ENCODE peak calls at places on chromosome 12, in seven cellular contexts. C, K, A, O, P, L and B are unnamed samples.

GRCh38 chr12:81375969-81376368 is 298.1 kb downstream of the ACSS3 start:
- DNase-seq in K (no peak), C (no peak), O (no peak), L (no peak), A (no peak), P (no peak), B (no peak)

GRCh38 chr12:84922721-84923120 is 10.1 kb upstream of the SLC6A15 start:
- DNase-seq in O (no peak), P (no peak), L (no peak), K (no peak), C (no peak), A (no peak), B (no peak)

GRCh38 chr12:65526311-65526710 is 247.8 kb downstream of the MSRB3 start:
- DNase-seq in A (no peak), K (no peak), L (no peak), C (no peak), P (no peak), O (no peak), B (no peak)

GRCh38 chr12:19994970-19995369 is 373.4 kb upstream of the PDE3A start:
- DNase-seq in K (no peak), P (no peak), A (no peak), O (no peak), L (no peak), C (no peak), B (no peak)

GRCh38 chr12:105102673-105103072 is 4.9 kb upstream of the WASHC4 start:
- DNase-seq in A (no peak), C (no peak), L (no peak), P (no peak), O (no peak), K (no peak), B (no peak)

GRCh38 chr12:89129471-89129870 is 222.8 kb downstream of the DUSP6 start:
- DNase-seq in A (no peak), C (no peak), K (no peak), O (no peak), P (no peak), L (no peak), B (no peak)

GRCh38 chr12:53004178-53004577 is 2.1 kb upstream of the EIF4B start:
- DNase-seq in A (no peak), P (no peak), K (no peak), O (no peak), L (no peak), C (no peak), B (no peak)

GRCh38 chr12:68267892-68268396 is 14.5 kb upstream of the IL22 start:
- DNase-seq in L (no peak), O (no peak), P (no peak), A (peak), C (no peak), K (no peak), B (no peak)

GRCh38 chr12:78898416-78898815 is 33.8 kb downstream of the SYT1 start:
- DNase-seq in A (no peak), K (no peak), L (no peak), O (no peak), P (peak), C (no peak), B (no peak)

GRCh38 chr12:68043446-68043845 is 54.2 kb downstream of the IFNG-AS1 start:
- DNase-seq in A (no peak), O (no peak), C (no peak), L (no peak), K (no peak), P (no peak), B (no peak)